ENCODE peak calls at places on chromosomes 12 and 14, in seven cellular contexts. E is anterior cingulate cortex, S is RKO, X is H7, B is dorsolateral prefrontal cortex, R is mesendoderm, P is iris pigment epithelial cell. L is an unnamed sample.

GRCh38 chr12:38543151-38543550 is 226.6 kb downstream of the ALG10B start:
- DNase-seq in B (no peak), S (no peak), E (no peak), X (no peak), R (peak), P (no peak), L (no peak)

GRCh38 chr14:44657688-44658388 is 150.8 kb upstream of the FSCB start:
- DNase-seq in S (peak), X (peak), E (no peak), B (no peak), R (peak), P (peak), L (no peak)

GRCh38 chr12:88860846-88861245 is 280.6 kb upstream of the KITLG start:
- DNase-seq in P (no peak), X (no peak), R (no peak), B (no peak), S (no peak), E (no peak), L (no peak)

GRCh38 chr12:85036241-85036707 is at the start of the genes LRRIQ1 and TSPAN19:
- DNase-seq in E (peak), B (peak), S (no peak), R (peak), P (peak), X (peak), L (peak)

GRCh38 chr12:124727244-124727673 is 136.4 kb downstream of the SCARB1 start:
- DNase-seq in X (no peak), B (peak), E (peak), S (no peak), P (peak), R (no peak), L (peak)

GRCh38 chr12:47903927-47904646 is 707 bp downstream of the VDR start:
- DNase-seq in X (no peak), B (no peak), S (peak), P (peak), E (no peak), R (peak), L (peak)

GRCh38 chr12:104462931-104463339 is 6.2 kb downstream of the CHST11 start:
- DNase-seq in X (no peak), E (no peak), S (no peak), R (no peak), B (no peak), P (peak), L (no peak)

GRCh38 chr14:105851716-105852377 is 325.5 kb downstream of the TMEM121 start:
- DNase-seq in E (no peak), B (no peak), P (no peak), X (peak), S (no peak), R (no peak), L (no peak)

GRCh38 chr12:62966990-62967506 is 32.1 kb upstream of the PPM1H start:
- DNase-seq in P (no peak), R (no peak), S (no peak), B (no peak), E (no peak), X (no peak), L (no peak)

GRCh38 chr12:50058743-50059312 is 1.4 kb downstream of the ASIC1 start:
- DNase-seq in S (no peak), X (no peak), P (no peak), E (no peak), B (peak), R (no peak), L (no peak)

GRCh38 chr12:71503579-71504470 is 64.2 kb downstream of the LGR5 start:
- DNase-seq in P (no peak), E (no peak), X (no peak), S (no peak), B (no peak), R (no peak), L (no peak)

GRCh38 chr14:102485693-102486512 is 23.7 kb downstream of the ANKRD9 start:
- DNase-seq in S (no peak), X (peak), B (no peak), E (no peak), R (no peak), P (no peak), L (no peak)

GRCh38 chr14:25833341-25834121 is 764.3 kb downstream of the NOVA1 start:
- DNase-seq in X (peak), P (peak), E (peak), S (peak), R (peak), B (peak), L (peak)

GRCh38 chr12:101299346-101299745 is 19.4 kb downstream of the UTP20 start:
- DNase-seq in B (no peak), S (no peak), X (no peak), R (no peak), P (peak), E (no peak), L (peak)

GRCh38 chr12:100672075-100672592 is 98.7 kb downstream of the GAS2L3 start:
- DNase-seq in S (peak), X (peak), B (no peak), E (no peak), R (peak), P (no peak), L (peak)

GRCh38 chr12:113238309-113238708 is 17.0 kb downstream of the TPCN1 start:
- DNase-seq in X (no peak), P (no peak), S (no peak), R (no peak), E (no peak), B (no peak), L (no peak)

GRCh38 chr12:108403952-108404351 is 64.8 kb upstream of the CMKLR1 start:
- DNase-seq in B (no peak), E (no peak), S (no peak), P (no peak), R (peak), X (no peak), L (no peak)

GRCh38 chr14:105203057-105203494 is 22.0 kb upstream of the NUDT14 start:
- DNase-seq in E (peak), R (peak), X (peak), S (peak), P (peak), B (peak), L (peak)

GRCh38 chr12:117994551-117995438 is 21.7 kb upstream of the RFC5 start:
- DNase-seq in B (no peak), E (no peak), S (no peak), X (no peak), P (no peak), R (no peak), L (no peak)

GRCh38 chr12:14849664-14850063 is 6.3 kb upstream of the ART4 start:
- DNase-seq in X (no peak), P (peak), E (no peak), R (no peak), S (no peak), B (no peak), L (peak)

GRCh38 chr14:76918176-76918750 is 92.1 kb downstream of the LRRC74A start:
- DNase-seq in R (peak), X (peak), S (no peak), P (peak), E (peak), B (peak), L (peak)

GRCh38 chr14:95993768-95994592 is 45.2 kb upstream of the C14orf132 start:
- DNase-seq in S (peak), E (no peak), P (peak), R (peak), X (peak), B (no peak), L (peak)

GRCh38 chr12:46386360-46386867 is 13.8 kb upstream of the SLC38A2 start:
- DNase-seq in B (no peak), X (no peak), P (peak), E (no peak), S (peak), R (no peak), L (peak)

GRCh38 chr14:61571931-61572330 is 123.4 kb upstream of the HIF1A start:
- DNase-seq in R (no peak), X (no peak), E (no peak), B (no peak), S (no peak), P (no peak), L (no peak)

GRCh38 chr12:30026621-30027234 is 243.0 kb upstream of the TMTC1 start:
- DNase-seq in E (no peak), S (peak), B (no peak), X (no peak), R (no peak), P (peak), L (peak)

GRCh38 chr14:36848213-36848612 is 186.6 kb downstream of the PAX9 start:
- DNase-seq in P (no peak), S (no peak), B (no peak), E (no peak), X (no peak), R (no peak), L (no peak)

GRCh38 chr14:89330236-89331002 is 86.6 kb downstream of the FOXN3 start:
- DNase-seq in E (no peak), R (no peak), P (peak), S (no peak), B (no peak), X (no peak), L (peak)

GRCh38 chr12:57815177-57816000 is 3.1 kb downstream of the AVIL start:
- DNase-seq in P (no peak), X (peak), R (peak), S (no peak), E (no peak), B (no peak), L (no peak)

GRCh38 chr12:87848248-87848868 is 180.8 kb downstream of the C12orf50 start:
- DNase-seq in S (peak), P (peak), X (peak), B (no peak), E (no peak), R (peak), L (peak)

GRCh38 chr14:99131632-99132271 is 140.2 kb downstream of the BCL11B start:
- DNase-seq in S (no peak), E (peak), X (no peak), P (no peak), R (no peak), B (peak), L (no peak)

GRCh38 chr12:32089156-32089950 is 17.3 kb upstream of the BICD1 start:
- DNase-seq in E (no peak), R (peak), P (no peak), B (no peak), S (no peak), X (no peak), L (no peak)

GRCh38 chr12:49284672-49285071 is 10.3 kb upstream of the PRPH start:
- DNase-seq in R (no peak), X (no peak), B (no peak), E (no peak), S (no peak), P (no peak), L (no peak)

GRCh38 chr12:111692575-111693210 is 6.8 kb downstream of the ACAD10 start:
- DNase-seq in B (no peak), X (peak), P (peak), R (peak), S (peak), E (no peak), L (peak)

L was measured in fibroblast of mammary gland.